ENCODE peak calls at places on chromosomes 16 and 17, in eight cellular contexts. One of them, this sample, is unnamed.
A peak's percentile ranks its signal among the peaks of the same experiment; 100 is the strongest.

GRCh38 chr17:55632893-55633292 is 89.8 kb downstream of the TMEM100 start:
- DNase-seq in EL: no peak
- DNase-seq in T-cell: no peak
- DNase-seq in HFFc6: no peak
- DNase-seq in A549: no peak
- DNase-seq in activated CD8-positive, alpha-beta T cell treated with anti-CD3 and anti-CD28 coated beads for 36 hours: no peak
- DNase-seq in adrenal gland: no peak
- DNase-seq in RCC 7860: no peak
- DNase-seq in this sample: no peak

GRCh38 chr17:42554250-42555121 is 1.8 kb downstream of the HSD17B1 start:
- DNase-seq in EL: peak; percentile 87
- DNase-seq in T-cell: peak; percentile 77
- DNase-seq in HFFc6: peak; percentile 53
- DNase-seq in A549: peak; percentile 82
- DNase-seq in activated CD8-positive, alpha-beta T cell treated with anti-CD3 and anti-CD28 coated beads for 36 hours: peak; percentile 90
- DNase-seq in adrenal gland: peak; percentile 92
- DNase-seq in RCC 7860: peak; percentile 71
- DNase-seq in this sample: peak; percentile 82

GRCh38 chr16:5504028-5504758 is 406.6 kb upstream of the EEF2KMT start:
- DNase-seq in EL: no peak
- DNase-seq in T-cell: no peak
- DNase-seq in HFFc6: peak; percentile 39
- DNase-seq in A549: no peak
- DNase-seq in activated CD8-positive, alpha-beta T cell treated with anti-CD3 and anti-CD28 coated beads for 36 hours: no peak
- DNase-seq in adrenal gland: peak; percentile 63
- DNase-seq in RCC 7860: no peak
- DNase-seq in this sample: no peak

GRCh38 chr16:19963306-19963705 is 78.7 kb upstream of the GPRC5B start:
- DNase-seq in EL: no peak
- DNase-seq in T-cell: no peak
- DNase-seq in HFFc6: no peak
- DNase-seq in A549: no peak
- DNase-seq in activated CD8-positive, alpha-beta T cell treated with anti-CD3 and anti-CD28 coated beads for 36 hours: no peak
- DNase-seq in adrenal gland: no peak
- DNase-seq in RCC 7860: no peak
- DNase-seq in this sample: no peak

GRCh38 chr16:20348365-20349185 is 3.9 kb downstream of the UMOD start:
- DNase-seq in EL: no peak
- DNase-seq in T-cell: no peak
- DNase-seq in HFFc6: no peak
- DNase-seq in A549: no peak
- DNase-seq in activated CD8-positive, alpha-beta T cell treated with anti-CD3 and anti-CD28 coated beads for 36 hours: no peak
- DNase-seq in adrenal gland: no peak
- DNase-seq in RCC 7860: no peak
- DNase-seq in this sample: no peak

GRCh38 chr17:34997355-34997862 is 17.1 kb downstream of the LIG3 start:
- DNase-seq in EL: no peak
- DNase-seq in T-cell: no peak
- DNase-seq in HFFc6: peak; percentile 39
- DNase-seq in A549: no peak
- DNase-seq in activated CD8-positive, alpha-beta T cell treated with anti-CD3 and anti-CD28 coated beads for 36 hours: no peak
- DNase-seq in adrenal gland: peak; percentile 89
- DNase-seq in RCC 7860: no peak
- DNase-seq in this sample: no peak

GRCh38 chr16:75099738-75100615 is 16.6 kb downstream of the LDHD start:
- DNase-seq in EL: peak; percentile 36
- DNase-seq in T-cell: peak; percentile 56
- DNase-seq in HFFc6: no peak
- DNase-seq in A549: no peak
- DNase-seq in activated CD8-positive, alpha-beta T cell treated with anti-CD3 and anti-CD28 coated beads for 36 hours: peak; percentile 72
- DNase-seq in adrenal gland: no peak
- DNase-seq in RCC 7860: peak; percentile 49
- DNase-seq in this sample: peak; percentile 66

GRCh38 chr17:4836221-4836620 is 3.1 kb downstream of the MINK1 start:
- DNase-seq in EL: no peak
- DNase-seq in T-cell: no peak
- DNase-seq in HFFc6: no peak
- DNase-seq in A549: no peak
- DNase-seq in activated CD8-positive, alpha-beta T cell treated with anti-CD3 and anti-CD28 coated beads for 36 hours: no peak
- DNase-seq in adrenal gland: no peak
- DNase-seq in RCC 7860: no peak
- DNase-seq in this sample: no peak

GRCh38 chr17:7045492-7046126 is 1.7 kb upstream of the SLC16A11 start:
- DNase-seq in EL: peak; percentile 73
- DNase-seq in T-cell: peak; percentile 39
- DNase-seq in HFFc6: peak; percentile 74
- DNase-seq in A549: peak; percentile 91
- DNase-seq in activated CD8-positive, alpha-beta T cell treated with anti-CD3 and anti-CD28 coated beads for 36 hours: peak; percentile 66
- DNase-seq in adrenal gland: no peak
- DNase-seq in RCC 7860: peak; percentile 44
- DNase-seq in this sample: peak; percentile 51

GRCh38 chr17:60106377-60107059 is 27.8 kb upstream of the HEATR6 start:
- DNase-seq in EL: peak; percentile 79
- DNase-seq in T-cell: no peak
- DNase-seq in HFFc6: peak; percentile 70
- DNase-seq in A549: no peak
- DNase-seq in activated CD8-positive, alpha-beta T cell treated with anti-CD3 and anti-CD28 coated beads for 36 hours: no peak
- DNase-seq in adrenal gland: no peak
- DNase-seq in RCC 7860: peak; percentile 68
- DNase-seq in this sample: no peak

GRCh38 chr17:62720126-62720850 is 87.8 kb downstream of the MARCHF10 start:
- DNase-seq in EL: peak; percentile 25
- DNase-seq in T-cell: no peak
- DNase-seq in HFFc6: no peak
- DNase-seq in A549: peak; percentile 55
- DNase-seq in activated CD8-positive, alpha-beta T cell treated with anti-CD3 and anti-CD28 coated beads for 36 hours: no peak
- DNase-seq in adrenal gland: peak; percentile 7
- DNase-seq in RCC 7860: peak; percentile 74
- DNase-seq in this sample: no peak

GRCh38 chr16:87731607-87732006 is 34.2 kb downstream of the KLHDC4 start:
- DNase-seq in EL: no peak
- DNase-seq in T-cell: no peak
- DNase-seq in HFFc6: no peak
- DNase-seq in A549: no peak
- DNase-seq in activated CD8-positive, alpha-beta T cell treated with anti-CD3 and anti-CD28 coated beads for 36 hours: no peak
- DNase-seq in adrenal gland: no peak
- DNase-seq in RCC 7860: no peak
- DNase-seq in this sample: no peak

GRCh38 chr17:68981288-68981687 is 26.1 kb upstream of the ABCA8 start:
- DNase-seq in EL: peak; percentile 83
- DNase-seq in T-cell: no peak
- DNase-seq in HFFc6: no peak
- DNase-seq in A549: no peak
- DNase-seq in activated CD8-positive, alpha-beta T cell treated with anti-CD3 and anti-CD28 coated beads for 36 hours: no peak
- DNase-seq in adrenal gland: peak; percentile 88
- DNase-seq in RCC 7860: peak; percentile 61
- DNase-seq in this sample: no peak

GRCh38 chr17:78826426-78826825 is 14.2 kb downstream of the USP36 start:
- DNase-seq in EL: peak; percentile 36
- DNase-seq in T-cell: no peak
- DNase-seq in HFFc6: no peak
- DNase-seq in A549: no peak
- DNase-seq in activated CD8-positive, alpha-beta T cell treated with anti-CD3 and anti-CD28 coated beads for 36 hours: no peak
- DNase-seq in adrenal gland: no peak
- DNase-seq in RCC 7860: no peak
- DNase-seq in this sample: no peak

GRCh38 chr16:23131036-23131435 is 18.2 kb downstream of the USP31 start:
- DNase-seq in EL: no peak
- DNase-seq in T-cell: no peak
- DNase-seq in HFFc6: no peak
- DNase-seq in A549: no peak
- DNase-seq in activated CD8-positive, alpha-beta T cell treated with anti-CD3 and anti-CD28 coated beads for 36 hours: no peak
- DNase-seq in adrenal gland: no peak
- DNase-seq in RCC 7860: no peak
- DNase-seq in this sample: no peak

GRCh38 chr17:57670769-57671545 is 74.1 kb downstream of the CCDC182 start:
- DNase-seq in EL: no peak
- DNase-seq in T-cell: no peak
- DNase-seq in HFFc6: no peak
- DNase-seq in A549: no peak
- DNase-seq in activated CD8-positive, alpha-beta T cell treated with anti-CD3 and anti-CD28 coated beads for 36 hours: peak; percentile 29
- DNase-seq in adrenal gland: peak; percentile 45
- DNase-seq in RCC 7860: no peak
- DNase-seq in this sample: peak; percentile 14

GRCh38 chr17:52049051-52049450 is 109.5 kb downstream of the CA10 start:
- DNase-seq in EL: no peak
- DNase-seq in T-cell: no peak
- DNase-seq in HFFc6: no peak
- DNase-seq in A549: no peak
- DNase-seq in activated CD8-positive, alpha-beta T cell treated with anti-CD3 and anti-CD28 coated beads for 36 hours: no peak
- DNase-seq in adrenal gland: no peak
- DNase-seq in RCC 7860: no peak
- DNase-seq in this sample: no peak

GRCh38 chr16:21301168-21301894 is 23.2 kb upstream of the CRYM start:
- DNase-seq in EL: peak; percentile 78
- DNase-seq in T-cell: peak; percentile 21
- DNase-seq in HFFc6: peak; percentile 57
- DNase-seq in A549: peak; percentile 93
- DNase-seq in activated CD8-positive, alpha-beta T cell treated with anti-CD3 and anti-CD28 coated beads for 36 hours: peak; percentile 57
- DNase-seq in adrenal gland: peak; percentile 69
- DNase-seq in RCC 7860: peak; percentile 63
- DNase-seq in this sample: peak; percentile 60

GRCh38 chr16:58733671-58734458 is at the start of gene GOT2:
- DNase-seq in EL: peak; percentile 85
- DNase-seq in T-cell: peak; percentile 79
- DNase-seq in HFFc6: peak; percentile 85
- DNase-seq in A549: peak; percentile 95
- DNase-seq in activated CD8-positive, alpha-beta T cell treated with anti-CD3 and anti-CD28 coated beads for 36 hours: peak; percentile 86
- DNase-seq in adrenal gland: peak; percentile 90
- DNase-seq in RCC 7860: peak; percentile 77
- DNase-seq in this sample: peak; percentile 83

GRCh38 chr17:13583996-13584700 is 17.6 kb downstream of the HS3ST3A1 start:
- DNase-seq in EL: no peak
- DNase-seq in T-cell: no peak
- DNase-seq in HFFc6: no peak
- DNase-seq in A549: no peak
- DNase-seq in activated CD8-positive, alpha-beta T cell treated with anti-CD3 and anti-CD28 coated beads for 36 hours: no peak
- DNase-seq in adrenal gland: no peak
- DNase-seq in RCC 7860: no peak
- DNase-seq in this sample: no peak

GRCh38 chr16:30748634-30749445 is 615 bp downstream of the PHKG2 start:
- DNase-seq in EL: peak; percentile 56
- DNase-seq in T-cell: no peak
- DNase-seq in HFFc6: peak; percentile 23
- DNase-seq in A549: peak; percentile 35
- DNase-seq in activated CD8-positive, alpha-beta T cell treated with anti-CD3 and anti-CD28 coated beads for 36 hours: peak; percentile 40
- DNase-seq in adrenal gland: peak; percentile 76
- DNase-seq in RCC 7860: no peak
- DNase-seq in this sample: peak; percentile 49

GRCh38 chr16:68792465-68793324 is 50.6 kb upstream of the TANGO6 start:
- DNase-seq in EL: peak; percentile 44
- DNase-seq in T-cell: no peak
- DNase-seq in HFFc6: peak; percentile 20
- DNase-seq in A549: peak; percentile 47
- DNase-seq in activated CD8-positive, alpha-beta T cell treated with anti-CD3 and anti-CD28 coated beads for 36 hours: no peak
- DNase-seq in adrenal gland: no peak
- DNase-seq in RCC 7860: peak; percentile 41
- DNase-seq in this sample: no peak

GRCh38 chr16:81293909-81294802 is 20.6 kb upstream of the GAN start:
- DNase-seq in EL: no peak
- DNase-seq in T-cell: no peak
- DNase-seq in HFFc6: no peak
- DNase-seq in A549: no peak
- DNase-seq in activated CD8-positive, alpha-beta T cell treated with anti-CD3 and anti-CD28 coated beads for 36 hours: no peak
- DNase-seq in adrenal gland: no peak
- DNase-seq in RCC 7860: no peak
- DNase-seq in this sample: no peak

GRCh38 chr16:72961115-72961832 is 86.7 kb downstream of the ZFHX3 start:
- DNase-seq in EL: no peak
- DNase-seq in T-cell: no peak
- DNase-seq in HFFc6: no peak
- DNase-seq in A549: no peak
- DNase-seq in activated CD8-positive, alpha-beta T cell treated with anti-CD3 and anti-CD28 coated beads for 36 hours: peak; percentile 3
- DNase-seq in adrenal gland: peak; percentile 72
- DNase-seq in RCC 7860: no peak
- DNase-seq in this sample: no peak

GRCh38 chr17:48014603-48015037 is 23.0 kb downstream of the COPZ2 start:
- DNase-seq in EL: no peak
- DNase-seq in T-cell: no peak
- DNase-seq in HFFc6: no peak
- DNase-seq in A549: no peak
- DNase-seq in activated CD8-positive, alpha-beta T cell treated with anti-CD3 and anti-CD28 coated beads for 36 hours: no peak
- DNase-seq in adrenal gland: peak; percentile 73
- DNase-seq in RCC 7860: no peak
- DNase-seq in this sample: no peak

GRCh38 chr16:54174750-54175149 is 111.8 kb downstream of the IRX3 start:
- DNase-seq in EL: no peak
- DNase-seq in T-cell: no peak
- DNase-seq in HFFc6: no peak
- DNase-seq in A549: no peak
- DNase-seq in activated CD8-positive, alpha-beta T cell treated with anti-CD3 and anti-CD28 coated beads for 36 hours: no peak
- DNase-seq in adrenal gland: no peak
- DNase-seq in RCC 7860: no peak
- DNase-seq in this sample: no peak

GRCh38 chr16:89366561-89367537 is 123.5 kb downstream of the ANKRD11 start:
- DNase-seq in EL: no peak
- DNase-seq in T-cell: no peak
- DNase-seq in HFFc6: no peak
- DNase-seq in A549: no peak
- DNase-seq in activated CD8-positive, alpha-beta T cell treated with anti-CD3 and anti-CD28 coated beads for 36 hours: no peak
- DNase-seq in adrenal gland: no peak
- DNase-seq in RCC 7860: peak; percentile 55
- DNase-seq in this sample: no peak

GRCh38 chr16:59295474-59295873 is 561.4 kb upstream of the GOT2 start:
- DNase-seq in EL: no peak
- DNase-seq in T-cell: no peak
- DNase-seq in HFFc6: no peak
- DNase-seq in A549: no peak
- DNase-seq in activated CD8-positive, alpha-beta T cell treated with anti-CD3 and anti-CD28 coated beads for 36 hours: no peak
- DNase-seq in adrenal gland: no peak
- DNase-seq in RCC 7860: no peak
- DNase-seq in this sample: no peak

GRCh38 chr16:81863630-81864352 is 84.7 kb downstream of the PLCG2 start:
- DNase-seq in EL: no peak
- DNase-seq in T-cell: no peak
- DNase-seq in HFFc6: no peak
- DNase-seq in A549: no peak
- DNase-seq in activated CD8-positive, alpha-beta T cell treated with anti-CD3 and anti-CD28 coated beads for 36 hours: no peak
- DNase-seq in adrenal gland: no peak
- DNase-seq in RCC 7860: no peak
- DNase-seq in this sample: no peak

GRCh38 chr16:24853830-24854229 is 8.1 kb downstream of the SLC5A11 start:
- DNase-seq in EL: peak; percentile 80
- DNase-seq in T-cell: no peak
- DNase-seq in HFFc6: peak; percentile 32
- DNase-seq in A549: peak; percentile 86
- DNase-seq in activated CD8-positive, alpha-beta T cell treated with anti-CD3 and anti-CD28 coated beads for 36 hours: no peak
- DNase-seq in adrenal gland: peak; percentile 69
- DNase-seq in RCC 7860: no peak
- DNase-seq in this sample: no peak

GRCh38 chr16:85056211-85056748 is 28.7 kb downstream of the KIAA0513 start:
- DNase-seq in EL: peak; percentile 6
- DNase-seq in T-cell: no peak
- DNase-seq in HFFc6: no peak
- DNase-seq in A549: no peak
- DNase-seq in activated CD8-positive, alpha-beta T cell treated with anti-CD3 and anti-CD28 coated beads for 36 hours: no peak
- DNase-seq in adrenal gland: no peak
- DNase-seq in RCC 7860: no peak
- DNase-seq in this sample: no peak

GRCh38 chr17:59373879-59374495 is 42.5 kb downstream of the YPEL2 start:
- DNase-seq in EL: peak; percentile 69
- DNase-seq in T-cell: no peak
- DNase-seq in HFFc6: peak; percentile 58
- DNase-seq in A549: no peak
- DNase-seq in activated CD8-positive, alpha-beta T cell treated with anti-CD3 and anti-CD28 coated beads for 36 hours: no peak
- DNase-seq in adrenal gland: no peak
- DNase-seq in RCC 7860: no peak
- DNase-seq in this sample: no peak

GRCh38 chr16:50195276-50195675 is 42.2 kb downstream of the TENT4B start:
- DNase-seq in EL: peak; percentile 79
- DNase-seq in T-cell: no peak
- DNase-seq in HFFc6: peak; percentile 63
- DNase-seq in A549: no peak
- DNase-seq in activated CD8-positive, alpha-beta T cell treated with anti-CD3 and anti-CD28 coated beads for 36 hours: no peak
- DNase-seq in adrenal gland: no peak
- DNase-seq in RCC 7860: peak; percentile 20
- DNase-seq in this sample: no peak

GRCh38 chr16:83402969-83403368 is 404.8 kb upstream of the HSBP1 start:
- DNase-seq in EL: peak; percentile 76
- DNase-seq in T-cell: no peak
- DNase-seq in HFFc6: peak; percentile 15
- DNase-seq in A549: no peak
- DNase-seq in activated CD8-positive, alpha-beta T cell treated with anti-CD3 and anti-CD28 coated beads for 36 hours: no peak
- DNase-seq in adrenal gland: no peak
- DNase-seq in RCC 7860: peak; percentile 9
- DNase-seq in this sample: no peak